ENCODE peak calls at places on chromosome 10, in ten cellular contexts. X is PC-9, E is OCI-LY7, M is ovary, R is cardiac muscle cell, S is pancreas, W is prostate gland, Y is uterus, O is MM.1S, I is heart right ventricle. G is an unnamed sample.

GRCh38 chr10:132961864-132962622 is 19.7 kb upstream of the CFAP46 start:
- DNase-seq in X (peak; percentile 49), E (peak; percentile 53), M (peak; percentile 79), R (peak; percentile 88), S (peak; percentile 60), W (peak; percentile 63), Y (peak; percentile 51), O (peak; percentile 31), I (peak; percentile 66), G (peak; percentile 75)

GRCh38 chr10:112232670-112233069 is 49.1 kb upstream of the GPAM start:
- DNase-seq in X (no peak), E (peak; percentile 11), M (no peak), R (no peak), S (no peak), W (no peak), Y (no peak), O (no peak), I (no peak), G (no peak)

GRCh38 chr10:43220971-43221418 is 45.9 kb downstream of the RASGEF1A start:
- DNase-seq in X (no peak), E (no peak), M (no peak), R (no peak), S (no peak), W (no peak), Y (no peak), O (no peak), I (no peak), G (no peak)

GRCh38 chr10:20745556-20745955 is 151.6 kb downstream of the NEBL start:
- DNase-seq in X (no peak), E (no peak), M (no peak), R (no peak), S (no peak), W (no peak), Y (no peak), O (no peak), I (no peak), G (no peak)

GRCh38 chr10:118447478-118447877 is 105.4 kb upstream of the FAM204A start:
- DNase-seq in X (peak; percentile 3), E (no peak), M (peak; percentile 69), R (peak; percentile 61), S (no peak), W (peak; percentile 19), Y (peak; percentile 51), O (no peak), I (no peak), G (peak; percentile 21)

GRCh38 chr10:6980353-6980752 is 400.3 kb upstream of the PRKCQ start:
- DNase-seq in X (no peak), E (peak; percentile 19), M (no peak), R (no peak), S (peak; percentile 19), W (no peak), Y (no peak), O (peak; percentile 61), I (no peak), G (no peak)

GRCh38 chr10:371515-371914 is 236.3 kb downstream of the ZMYND11 start:
- DNase-seq in X (no peak), E (no peak), M (no peak), R (no peak), S (no peak), W (no peak), Y (no peak), O (no peak), I (no peak), G (no peak)

GRCh38 chr10:110307805-110308204 is 3.1 kb upstream of the SMNDC1 start:
- DNase-seq in X (no peak), E (no peak), M (no peak), R (peak; percentile 40), S (no peak), W (no peak), Y (no peak), O (no peak), I (no peak), G (no peak)

GRCh38 chr10:12482586-12482985 is 133.2 kb downstream of the CAMK1D start:
- DNase-seq in X (no peak), E (no peak), M (no peak), R (no peak), S (no peak), W (no peak), Y (no peak), O (no peak), I (no peak), G (no peak)

GRCh38 chr10:4691776-4692175 is 134.2 kb upstream of the AKR1E2 start:
- DNase-seq in X (no peak), E (no peak), M (no peak), R (peak; percentile 58), S (no peak), W (no peak), Y (no peak), O (no peak), I (no peak), G (peak; percentile 50)

GRCh38 chr10:76523215-76523614 is 1091.8 kb downstream of the LRMDA start:
- DNase-seq in X (no peak), E (no peak), M (peak; percentile 76), R (no peak), S (no peak), W (no peak), Y (peak; percentile 45), O (no peak), I (peak; percentile 15), G (no peak)

GRCh38 chr10:119205926-119206602 is 1.3 kb upstream of the GRK5 start:
- DNase-seq in X (no peak), E (peak; percentile 80), M (no peak), R (peak; percentile 63), S (peak; percentile 45), W (peak; percentile 20), Y (no peak), O (peak; percentile 39), I (peak; percentile 86), G (no peak)

GRCh38 chr10:36441557-36441956 is 683.8 kb upstream of the ANKRD30A start:
- DNase-seq in X (no peak), E (no peak), M (no peak), R (peak; percentile 66), S (no peak), W (no peak), Y (no peak), O (no peak), I (no peak), G (peak; percentile 19)

DNA sequence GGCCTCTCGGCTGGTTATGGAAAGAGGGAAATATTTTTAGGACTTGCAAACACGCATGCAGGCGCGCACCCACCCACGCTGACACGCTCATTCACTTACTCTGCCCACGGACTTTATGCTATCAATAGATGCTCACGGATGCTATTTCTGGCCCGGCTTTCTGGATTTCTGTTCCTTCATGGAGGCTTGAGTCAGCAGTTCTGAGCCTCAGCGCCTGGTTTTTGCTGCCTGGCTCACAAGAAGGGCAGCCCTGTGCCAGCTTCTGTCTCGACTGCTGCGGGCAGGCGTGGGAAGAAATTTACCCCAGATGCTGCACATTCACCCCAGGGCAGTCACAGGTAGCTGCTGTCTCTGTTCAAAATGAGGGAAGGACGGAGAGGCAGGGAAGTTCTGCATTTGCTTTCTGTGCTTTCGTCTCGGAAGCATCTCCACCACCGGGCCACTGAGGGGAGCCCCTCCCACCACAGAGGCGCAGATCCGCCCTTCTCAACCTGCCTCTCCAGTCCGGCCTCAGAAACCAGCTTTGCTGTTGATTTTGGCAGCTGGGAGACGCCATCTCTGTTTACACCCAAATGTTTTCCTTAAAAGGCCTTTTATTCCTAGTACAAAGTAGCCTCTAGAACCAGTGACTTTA is 116.2 kb upstream of the BTBD16 start:
- DNase-seq in X (no peak), E (no peak), M (no peak), R (peak; percentile 46), S (no peak), W (peak; percentile 88), Y (peak; percentile 58), O (peak; percentile 16), I (peak; percentile 60), G (no peak)
- TF ChIP-seq CTCF in X (no peak), E (no peak), M (no peak), R (no peak), S (no peak), W (no peak), Y (no peak), O (no peak), I (no peak), G (no peak)

DNA sequence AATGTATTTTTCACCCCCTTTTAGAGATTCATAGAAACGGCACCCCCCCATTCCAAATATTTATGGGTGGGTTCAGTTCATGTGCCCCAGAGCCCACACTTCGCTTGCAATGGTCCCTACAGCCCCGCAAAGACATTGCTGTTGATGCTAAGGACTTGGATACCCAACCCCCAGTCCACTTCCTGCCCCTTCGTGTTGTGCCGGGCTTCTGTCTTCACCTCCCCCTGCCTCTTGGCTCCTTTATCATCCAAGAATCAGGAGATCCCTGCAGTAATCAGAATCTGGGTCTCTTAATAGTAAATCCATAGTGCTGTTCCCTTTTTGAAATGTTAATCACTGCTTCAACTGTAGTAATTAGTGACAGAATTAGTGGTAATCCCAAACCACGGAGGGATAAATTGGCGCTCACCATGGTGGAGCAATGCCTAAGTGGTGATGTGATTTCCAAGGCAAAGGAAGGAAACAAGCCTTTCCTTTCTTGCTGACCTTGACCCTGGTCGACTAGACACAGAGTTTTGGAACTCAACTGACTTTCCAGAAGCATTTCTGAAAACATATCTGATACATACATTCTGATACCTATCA is 67.7 kb downstream of the HK1 start:
- DNase-seq in X (no peak), E (no peak), M (no peak), R (no peak), S (no peak), W (no peak), Y (no peak), O (no peak), I (no peak), G (no peak)
- H3K27ac ChIP-seq in X (no peak overlapping the region), E (peak overlapping the region; percentile 63), M (no peak overlapping the region), R (peak overlapping the region; percentile 50), S (no peak overlapping the region), W (peak overlapping the region; percentile 45), Y (peak overlapping the region; percentile 13), O (no peak overlapping the region), I (peak overlapping the region; percentile 51), G (peak overlapping the region; percentile 61)

DNA sequence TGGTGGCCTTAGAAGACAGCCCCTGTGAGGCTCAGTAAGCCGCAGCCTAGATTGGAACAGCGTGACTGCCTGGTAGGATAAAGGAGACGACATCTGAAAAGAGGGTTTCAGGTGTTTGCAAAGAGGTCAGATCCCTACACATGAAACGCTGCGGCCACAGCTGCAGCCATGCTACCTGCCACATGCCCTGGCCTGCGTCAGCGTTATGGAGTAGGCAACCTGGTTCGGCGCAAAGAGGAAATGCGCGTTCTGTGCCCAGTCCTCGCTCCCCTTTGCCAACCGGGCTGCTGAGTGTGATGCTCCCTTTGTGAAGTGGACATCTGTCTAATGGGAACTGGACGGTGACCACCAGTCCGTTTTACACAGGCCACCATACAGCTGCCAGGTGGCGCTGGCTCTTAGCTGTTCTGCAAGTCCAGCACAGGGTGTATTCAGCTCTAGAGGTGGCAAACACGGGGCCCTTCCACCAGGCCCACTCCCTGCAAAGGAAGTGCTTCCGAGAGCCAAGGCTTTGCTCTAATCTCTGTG is 160.3 kb downstream of the CELF2 start:
- DNase-seq in X (no peak), E (no peak), M (no peak), R (no peak), S (no peak), W (no peak), Y (no peak), O (peak; percentile 93), I (no peak), G (no peak)
- TF ChIP-seq CTCF in X (no peak), E (peak; percentile 13), M (no peak), R (no peak), S (no peak), W (no peak), Y (no peak), O (peak; percentile 26), I (no peak), G (no peak)

DNA sequence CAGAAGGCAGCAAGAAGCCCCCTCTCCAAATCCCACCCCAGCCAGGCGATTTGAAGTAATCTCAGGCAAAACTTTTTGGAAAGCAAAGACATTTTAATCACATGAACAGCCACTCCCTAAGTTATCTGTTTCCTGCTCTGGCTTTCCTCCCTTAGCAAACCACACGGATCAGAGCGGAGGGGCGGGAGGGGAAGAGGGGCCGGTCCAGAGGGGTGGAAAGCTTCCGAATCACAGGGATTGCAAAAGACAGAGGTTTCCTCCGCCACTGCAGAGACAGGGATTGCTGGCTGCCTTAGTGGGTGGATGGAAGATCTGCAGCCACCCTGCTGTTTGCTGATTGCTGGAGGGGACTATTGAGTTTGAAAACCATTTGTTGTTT is 41.2 kb downstream of the ZCCHC24 start:
- DNase-seq in X (no peak), E (no peak), M (peak; percentile 81), R (peak; percentile 98), S (no peak), W (no peak), Y (peak; percentile 88), O (no peak), I (peak; percentile 79), G (no peak)
- H3K27ac ChIP-seq in X (no peak overlapping the region), E (no peak overlapping the region), M (peak overlapping the region; percentile 80), R (peak overlapping the region; percentile 92), S (no peak overlapping the region), W (peak overlapping the region; percentile 38), Y (no peak overlapping the region), O (no peak overlapping the region), I (peak overlapping the region; percentile 93), G (peak overlapping the region; percentile 13)